ENCODE peak calls at places on chromosome 21, in nine cellular contexts. M is CD8-positive, alpha-beta T cell; I is colonic mucosa; W is fibroblast of lung; H is endodermal cell; C is lung; K is cardiac muscle cell; Q is neural progenitor cell; S is pancreas. O is an unnamed sample.

GRCh38 chr21:9839011-9839661 is 682.2 kb upstream of the TPTE start:
- DNase-seq in M (no peak), I (no peak), W (no peak), H (no peak), C (no peak), K (no peak), Q (no peak), S (peak), O (no peak)

GRCh38 chr21:40707271-40707670 is 139.7 kb downstream of the DSCAM start:
- DNase-seq in M (no peak), I (no peak), W (peak), H (no peak), C (no peak), K (no peak), Q (no peak), S (no peak), O (peak)

GRCh38 chr21:37032877-37033471 is 26.5 kb downstream of the RIPPLY3 start:
- DNase-seq in M (no peak), I (no peak), W (peak), H (no peak), C (no peak), K (no peak), Q (no peak), S (no peak), O (peak)

GRCh38 chr21:21247441-21247840 is 249.2 kb downstream of the NCAM2 start:
- DNase-seq in M (no peak), I (no peak), W (peak), H (no peak), C (no peak), K (no peak), Q (no peak), S (no peak), O (peak)

GRCh38 chr21:14864211-14865021 is 200.4 kb downstream of the NRIP1 start:
- DNase-seq in M (peak), I (peak), W (peak), H (peak), C (peak), K (peak), Q (peak), S (peak), O (no peak)

GRCh38 chr21:41251961-41252642 is 64.5 kb upstream of the FAM3B start:
- DNase-seq in M (no peak), I (no peak), W (peak), H (peak), C (no peak), K (no peak), Q (no peak), S (no peak), O (no peak)

GRCh38 chr21:26966978-26967913 is at the start of gene ADAMTS5:
- DNase-seq in M (no peak), I (peak), W (peak), H (peak), C (no peak), K (peak), Q (peak), S (peak), O (peak)

GRCh38 chr21:16055012-16055411 is 325.2 kb downstream of the USP25 start:
- DNase-seq in M (no peak), I (no peak), W (no peak), H (no peak), C (no peak), K (no peak), Q (no peak), S (no peak), O (no peak)

GRCh38 chr21:43918385-43918947 is 53.4 kb downstream of the AGPAT3 start:
- DNase-seq in M (no peak), I (no peak), W (no peak), H (no peak), C (no peak), K (no peak), Q (no peak), S (no peak), O (no peak)

GRCh38 chr21:36310016-36310415 is 10.0 kb upstream of the MORC3 start:
- DNase-seq in M (peak), I (no peak), W (no peak), H (no peak), C (no peak), K (no peak), Q (no peak), S (no peak), O (no peak)

GRCh38 chr21:17467829-17468228 is 45.0 kb upstream of the CXADR start:
- DNase-seq in M (no peak), I (no peak), W (peak), H (no peak), C (no peak), K (no peak), Q (no peak), S (no peak), O (no peak)
- H3K27ac ChIP-seq in M (no peak), I (peak), W (no peak), H (no peak), C (peak), K (peak), Q (no peak), S (peak), O (no peak)

DNA sequence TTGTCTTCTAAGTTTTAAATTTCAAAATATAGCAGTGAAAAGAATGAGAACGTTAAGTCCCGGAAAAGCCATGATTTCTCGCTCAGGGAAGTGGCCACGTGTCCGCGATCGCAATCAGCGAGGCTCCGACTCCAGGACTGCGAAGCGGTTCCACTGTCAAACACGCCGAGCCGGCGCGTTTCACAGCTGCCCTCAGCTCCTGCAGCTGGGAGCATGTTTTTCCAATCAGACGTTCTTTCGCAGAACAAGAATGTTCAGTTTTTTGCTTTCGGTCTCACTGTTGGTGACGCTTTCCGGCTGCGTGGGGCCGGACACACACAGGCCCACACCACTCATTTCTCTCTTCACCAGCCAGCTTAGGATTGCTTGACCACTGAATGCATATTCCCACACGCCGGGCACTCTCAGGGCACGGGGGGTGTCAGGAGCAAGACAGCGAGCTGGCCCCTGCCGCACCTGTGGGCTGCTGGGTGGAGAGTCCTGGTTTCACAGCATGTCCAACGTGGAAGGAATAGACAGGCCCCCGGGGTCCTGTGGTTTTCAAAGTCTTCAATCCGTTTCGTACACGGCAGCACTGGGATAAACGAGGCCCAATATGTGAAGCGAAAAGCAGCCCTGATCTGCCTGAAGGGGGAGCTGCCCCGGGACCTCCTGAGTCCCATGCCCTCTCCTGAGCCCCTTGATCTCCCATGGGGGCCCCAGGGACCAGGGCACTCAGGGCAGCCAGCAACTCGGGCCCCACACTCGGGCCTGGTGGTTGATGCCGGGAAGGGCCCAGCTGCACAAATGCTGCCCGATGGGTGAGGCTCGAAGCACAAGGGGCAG is 47.3 kb upstream of the COL18A1 start:
- DNase-seq in M (no peak), I (no peak), W (no peak), H (peak), C (no peak), K (no peak), Q (peak), S (peak), O (no peak)
- TF ChIP-seq CTCF in M (no peak), I (no peak), W (peak), H (peak), C (no peak), K (peak), Q (peak), S (no peak), O (no peak)

DNA sequence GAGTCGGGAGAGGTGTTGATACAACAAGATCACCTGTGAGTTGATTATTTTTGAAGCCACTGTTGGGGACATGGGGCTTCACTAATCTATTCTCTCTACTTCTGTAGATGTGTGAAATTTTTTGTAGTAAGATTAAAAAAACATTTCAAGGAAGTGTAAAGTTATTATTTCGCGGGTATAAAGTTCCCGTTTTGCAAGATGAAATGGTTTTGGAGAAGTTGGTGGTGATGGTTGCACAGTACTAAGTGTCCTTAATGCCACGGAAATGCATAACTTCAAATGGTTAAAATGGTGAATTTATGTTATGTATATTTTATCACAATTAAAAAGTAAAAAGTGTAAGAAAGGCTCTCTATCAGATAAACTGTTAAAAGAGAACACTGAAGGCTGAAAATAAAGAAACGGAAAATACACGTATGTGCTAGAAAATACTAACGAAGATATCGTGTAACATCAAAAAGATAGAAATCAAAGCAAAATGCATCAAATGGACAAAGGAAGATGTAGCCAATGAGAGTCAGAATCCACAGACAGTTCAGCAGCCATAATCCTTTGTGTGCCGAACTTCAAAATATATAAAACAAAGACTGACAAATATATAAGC is 2.9 kb upstream of the ITGB2 start:
- DNase-seq in M (no peak), I (no peak), W (no peak), H (no peak), C (no peak), K (no peak), Q (no peak), S (no peak), O (no peak)
- H3K27ac ChIP-seq in M (no peak), I (no peak), W (no peak), H (no peak), C (no peak), K (no peak), Q (no peak), S (no peak), O (no peak)

GRCh38 chr21:31030367-31031106 is 7.7 kb downstream of the KRTAP19-8 start:
- DNase-seq in M (no peak), I (no peak), W (no peak), H (no peak), C (no peak), K (no peak), Q (no peak), S (no peak), O (no peak)
- TF ChIP-seq CTCF in M (no peak), I (no peak), W (no peak), H (no peak), C (no peak), K (no peak), Q (no peak), S (no peak), O (no peak)

DNA sequence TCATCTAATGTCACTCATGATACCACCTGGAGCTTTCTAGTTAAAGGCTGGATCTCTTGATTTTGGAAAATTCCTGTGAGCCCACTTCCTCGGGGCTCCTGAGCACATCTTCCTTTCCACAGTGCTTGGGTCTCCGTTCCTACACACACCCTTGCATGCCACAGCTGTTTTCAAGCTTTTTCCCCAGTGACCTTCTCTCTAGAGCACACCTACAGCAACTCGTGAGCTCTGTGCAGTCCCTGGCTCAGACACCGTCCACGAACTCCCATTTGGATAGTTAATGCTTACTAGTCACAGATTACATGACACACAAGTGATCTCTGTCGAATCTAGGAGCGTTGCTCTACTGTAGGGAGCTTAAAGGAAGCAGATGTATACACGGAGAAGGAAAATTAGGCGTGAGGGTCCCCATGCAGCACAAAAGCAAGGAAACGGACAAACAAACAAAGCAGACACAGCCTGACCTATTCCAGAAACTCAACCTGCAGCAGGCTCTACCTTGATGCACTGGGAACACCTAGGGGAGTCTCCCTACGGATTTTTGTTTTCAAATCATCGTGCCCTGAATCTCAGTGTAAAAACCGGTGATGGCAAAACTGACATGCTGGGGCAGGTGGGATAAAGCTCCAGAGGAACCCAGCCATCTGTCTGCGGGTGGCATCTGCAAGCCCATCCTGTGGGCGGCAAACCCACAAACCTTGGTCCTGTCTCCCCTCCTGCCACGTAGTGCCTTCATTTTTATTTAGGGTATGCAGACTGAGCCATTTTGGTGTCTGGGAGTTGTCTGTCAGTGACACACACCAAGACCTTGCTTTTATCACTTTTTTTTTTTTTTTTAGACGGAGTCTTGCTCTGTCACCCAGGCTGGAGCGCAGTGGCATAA is 177.8 kb downstream of the RUNX1 start:
- DNase-seq in M (no peak), I (no peak), W (no peak), H (no peak), C (peak), K (no peak), Q (no peak), S (no peak), O (no peak)
- H3K27ac ChIP-seq in M (no peak), I (no peak), W (no peak), H (no peak), C (no peak), K (no peak), Q (no peak), S (no peak), O (peak)